ENCODE peak calls at places on chromosomes 5 and 9, in eight cellular contexts. D is CD8-positive, alpha-beta T cell; K is activated naive CD8-positive, alpha-beta T cell treated with anti-CD3 and anti-CD28 coated beads, Interleukin-2, amount 50 U/mL, for 24 hours; X is activated T-cell treated with anti-CD3 and anti-CD28 coated beads, Interleukin-2, amount 50 U/mL, for 72 hours; U is H9; S is germinal center; Y is tibial artery; T is DMS 273 treated with DMSO at 0.1 percent for 48 hours. R is an unnamed sample.

GRCh38 chr5:23412011-23412410 is 95.4 kb upstream of the PRDM9 start:
- DNase-seq in Y (no peak), S (no peak), T (no peak), K (no peak), X (no peak), D (no peak), U (no peak), R (no peak)

GRCh38 chr5:78236046-78236445 is 58.5 kb downstream of the AP3B1 start:
- DNase-seq in Y (no peak), S (no peak), D (no peak), X (no peak), U (no peak), K (no peak), T (no peak), R (no peak)

GRCh38 chr5:60842859-60843692 is 993 bp downstream of the ELOVL7 start:
- DNase-seq in T (no peak), D (no peak), U (peak), K (peak), Y (no peak), S (no peak), X (peak), R (no peak)

GRCh38 chr9:101536351-101536750 is 2.7 kb downstream of the RNF20 start:
- DNase-seq in Y (no peak), X (no peak), K (no peak), U (no peak), T (no peak), S (no peak), D (no peak), R (no peak)

GRCh38 chr5:170576602-170577584 is 73.1 kb downstream of the KCNIP1 start:
- DNase-seq in X (no peak), U (no peak), S (no peak), T (peak), Y (no peak), D (no peak), K (no peak), R (no peak)

GRCh38 chr5:127705120-127705892 is 2.1 kb downstream of the CCDC192 start:
- DNase-seq in S (no peak), D (no peak), U (no peak), T (no peak), K (no peak), X (peak), Y (no peak), R (no peak)

GRCh38 chr5:156393980-156394379 is 67.0 kb downstream of the SGCD start:
- DNase-seq in D (no peak), Y (no peak), S (no peak), K (no peak), T (no peak), U (no peak), X (no peak), R (no peak)

GRCh38 chr5:117131876-117132275 is 557.3 kb upstream of the SEMA6A start:
- DNase-seq in X (no peak), K (no peak), Y (no peak), D (no peak), T (no peak), S (no peak), U (no peak), R (no peak)

GRCh38 chr5:54306893-54307292 is 3.5 kb downstream of the ARL15 start:
- DNase-seq in K (no peak), U (no peak), T (no peak), Y (no peak), S (no peak), X (no peak), D (no peak), R (no peak)

GRCh38 chr9:127347831-127348699 is 48.9 kb upstream of the SLC2A8 start:
- DNase-seq in K (no peak), T (no peak), X (no peak), Y (no peak), U (no peak), S (no peak), D (no peak), R (no peak)